ENCODE peak calls at places on chromosome 18, in four cellular contexts. One of them, this sample, is unnamed.

GRCh38 chr18:10523544-10523943 is 2.3 kb upstream of the NAPG start:
- DNase-seq in right cardiac atrium: no peak
- DNase-seq in small intestine: peak
- DNase-seq in neural progenitor cell: no peak
- DNase-seq in this sample: no peak

GRCh38 chr18:47931707-47932103 is 1.2 kb upstream of the SMAD2 start:
- DNase-seq in right cardiac atrium: no peak
- DNase-seq in small intestine: peak
- DNase-seq in neural progenitor cell: peak
- DNase-seq in this sample: no peak

GRCh38 chr18:79900610-79901570 is 50.6 kb downstream of the SLC66A2 start:
- DNase-seq in neural progenitor cell: no peak
- DNase-seq in small intestine: no peak
- DNase-seq in right cardiac atrium: peak
- DNase-seq in this sample: no peak

GRCh38 chr18:50622865-50623393 is 63.0 kb downstream of the MAPK4 start:
- DNase-seq in right cardiac atrium: no peak
- DNase-seq in neural progenitor cell: no peak
- DNase-seq in small intestine: no peak
- DNase-seq in this sample: no peak

GRCh38 chr18:21000667-21001066 is 110.9 kb downstream of the ROCK1 start:
- DNase-seq in small intestine: no peak
- DNase-seq in neural progenitor cell: no peak
- DNase-seq in right cardiac atrium: no peak
- DNase-seq in this sample: no peak

GRCh38 chr18:50080932-50081560 is 113.9 kb downstream of the MYO5B start:
- DNase-seq in small intestine: no peak
- DNase-seq in right cardiac atrium: no peak
- DNase-seq in neural progenitor cell: no peak
- DNase-seq in this sample: no peak

GRCh38 chr18:40347261-40347660 is 1607.8 kb upstream of the PIK3C3 start:
- DNase-seq in small intestine: no peak
- DNase-seq in right cardiac atrium: no peak
- DNase-seq in neural progenitor cell: no peak
- DNase-seq in this sample: no peak

GRCh38 chr18:48835745-48836191 is 115.0 kb downstream of the SMAD7 start:
- DNase-seq in neural progenitor cell: no peak
- DNase-seq in small intestine: no peak
- DNase-seq in right cardiac atrium: peak
- DNase-seq in this sample: peak

GRCh38 chr18:43108882-43109281 is 6.6 kb downstream of the RIT2 start:
- DNase-seq in right cardiac atrium: no peak
- DNase-seq in small intestine: no peak
- DNase-seq in neural progenitor cell: no peak
- DNase-seq in this sample: no peak

GRCh38 chr18:79544386-79544963 is 135.1 kb upstream of the CTDP1 start:
- DNase-seq in small intestine: no peak
- DNase-seq in neural progenitor cell: no peak
- DNase-seq in right cardiac atrium: peak
- DNase-seq in this sample: peak

GRCh38 chr18:52499018-52499417 is 159.0 kb downstream of the DCC start:
- DNase-seq in small intestine: peak
- DNase-seq in right cardiac atrium: no peak
- DNase-seq in neural progenitor cell: no peak
- DNase-seq in this sample: no peak

GRCh38 chr18:50454379-50455005 is 79.6 kb downstream of the SKA1 start:
- DNase-seq in right cardiac atrium: no peak
- DNase-seq in small intestine: no peak
- DNase-seq in neural progenitor cell: peak
- DNase-seq in this sample: no peak

GRCh38 chr18:48946329-48946835 is 4.4 kb downstream of the SMAD7 start:
- DNase-seq in small intestine: no peak
- DNase-seq in neural progenitor cell: no peak
- DNase-seq in right cardiac atrium: peak
- DNase-seq in this sample: no peak

GRCh38 chr18:47492691-47493090 is 241.2 kb upstream of the SKOR2 start:
- DNase-seq in right cardiac atrium: no peak
- DNase-seq in small intestine: no peak
- DNase-seq in neural progenitor cell: no peak
- DNase-seq in this sample: no peak

GRCh38 chr18:10834128-10834815 is 308.4 kb downstream of the NAPG start:
- DNase-seq in right cardiac atrium: no peak
- DNase-seq in neural progenitor cell: no peak
- DNase-seq in small intestine: no peak
- DNase-seq in this sample: no peak

GRCh38 chr18:76955529-76956170 is 133.3 kb downstream of the ZNF236 start:
- DNase-seq in right cardiac atrium: no peak
- DNase-seq in small intestine: peak
- DNase-seq in neural progenitor cell: no peak
- DNase-seq in this sample: peak

GRCh38 chr18:2917255-2918047 is 70.6 kb downstream of the EMILIN2 start:
- DNase-seq in small intestine: no peak
- DNase-seq in neural progenitor cell: peak
- DNase-seq in right cardiac atrium: no peak
- DNase-seq in this sample: no peak

GRCh38 chr18:6055711-6056110 is 160.4 kb upstream of the TMEM200C start:
- DNase-seq in right cardiac atrium: no peak
- DNase-seq in small intestine: no peak
- DNase-seq in neural progenitor cell: no peak
- DNase-seq in this sample: no peak

GRCh38 chr18:48948112-48949050 is 2.4 kb downstream of the SMAD7 start:
- DNase-seq in small intestine: no peak
- DNase-seq in right cardiac atrium: peak
- DNase-seq in neural progenitor cell: peak
- DNase-seq in this sample: peak

GRCh38 chr18:5841518-5841917 is 53.8 kb downstream of the TMEM200C start:
- DNase-seq in right cardiac atrium: no peak
- DNase-seq in neural progenitor cell: no peak
- DNase-seq in small intestine: peak
- DNase-seq in this sample: no peak

GRCh38 chr18:69757733-69758132 is 189.9 kb downstream of the CD226 start:
- DNase-seq in right cardiac atrium: no peak
- DNase-seq in small intestine: no peak
- DNase-seq in neural progenitor cell: peak
- DNase-seq in this sample: no peak

GRCh38 chr18:62525611-62526010 is 2.8 kb downstream of the ZCCHC2 start:
- DNase-seq in neural progenitor cell: no peak
- DNase-seq in small intestine: peak
- DNase-seq in right cardiac atrium: no peak
- DNase-seq in this sample: no peak
- H3K27ac ChIP-seq in neural progenitor cell: no peak
- H3K27ac ChIP-seq in small intestine: peak
- H3K27ac ChIP-seq in right cardiac atrium: peak
- H3K27ac ChIP-seq in this sample: peak

GRCh38 chr18:67483237-67483636 is 33.3 kb downstream of the DSEL start:
- DNase-seq in neural progenitor cell: peak
- DNase-seq in small intestine: no peak
- DNase-seq in right cardiac atrium: no peak
- DNase-seq in this sample: no peak

GRCh38 chr18:67486534-67486933 is 30.0 kb downstream of the DSEL start:
- DNase-seq in neural progenitor cell: no peak
- DNase-seq in right cardiac atrium: no peak
- DNase-seq in small intestine: no peak
- DNase-seq in this sample: no peak

GRCh38 chr18:67483952-67484351 is 32.6 kb downstream of the DSEL start:
- DNase-seq in right cardiac atrium: no peak
- DNase-seq in neural progenitor cell: no peak
- DNase-seq in small intestine: no peak
- DNase-seq in this sample: no peak

GRCh38 chr18:67485655-67486054 is 30.9 kb downstream of the DSEL start:
- DNase-seq in right cardiac atrium: no peak
- DNase-seq in neural progenitor cell: no peak
- DNase-seq in small intestine: no peak
- DNase-seq in this sample: no peak

DNA sequence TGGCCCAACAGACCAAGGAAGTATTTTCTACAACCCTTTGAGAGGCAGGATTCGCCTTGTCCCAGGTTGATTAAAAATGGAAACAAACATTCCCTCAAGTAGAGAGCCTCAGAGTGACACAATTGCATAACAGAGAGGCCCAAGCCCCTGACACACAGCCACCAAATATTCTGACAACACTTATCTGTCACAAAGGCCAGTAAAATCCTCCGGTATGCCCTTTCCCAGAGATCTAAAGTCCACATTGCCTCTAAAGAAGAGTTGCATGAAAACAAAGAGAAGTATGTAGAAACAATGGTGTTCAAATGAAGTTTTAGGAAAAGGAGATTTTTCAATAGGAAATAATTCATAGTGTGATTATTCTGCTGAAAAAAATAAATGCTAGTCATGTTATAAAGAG is 32.1 kb downstream of the DSEL start:
- DNase-seq in right cardiac atrium: no peak
- DNase-seq in neural progenitor cell: no peak
- DNase-seq in small intestine: no peak
- DNase-seq in this sample: no peak
- H3K4me3 ChIP-seq in right cardiac atrium: no peak
- H3K4me3 ChIP-seq in neural progenitor cell: no peak
- H3K4me3 ChIP-seq in small intestine: no peak
- H3K4me3 ChIP-seq in this sample: no peak

GRCh38 chr18:45566025-45566740 is 49.1 kb upstream of the SLC14A2 start:
- DNase-seq in right cardiac atrium: peak
- DNase-seq in small intestine: no peak
- DNase-seq in neural progenitor cell: no peak
- DNase-seq in this sample: no peak
- H3K27ac ChIP-seq in right cardiac atrium: peak
- H3K27ac ChIP-seq in small intestine: peak
- H3K27ac ChIP-seq in neural progenitor cell: no peak
- H3K27ac ChIP-seq in this sample: peak

GRCh38 chr18:55353391-55353790 is 234.6 kb downstream of the TCF4 start:
- DNase-seq in right cardiac atrium: no peak
- DNase-seq in small intestine: no peak
- DNase-seq in neural progenitor cell: no peak
- DNase-seq in this sample: no peak
- H3K4me3 ChIP-seq in right cardiac atrium: no peak
- H3K4me3 ChIP-seq in small intestine: no peak
- H3K4me3 ChIP-seq in neural progenitor cell: no peak
- H3K4me3 ChIP-seq in this sample: no peak

DNA sequence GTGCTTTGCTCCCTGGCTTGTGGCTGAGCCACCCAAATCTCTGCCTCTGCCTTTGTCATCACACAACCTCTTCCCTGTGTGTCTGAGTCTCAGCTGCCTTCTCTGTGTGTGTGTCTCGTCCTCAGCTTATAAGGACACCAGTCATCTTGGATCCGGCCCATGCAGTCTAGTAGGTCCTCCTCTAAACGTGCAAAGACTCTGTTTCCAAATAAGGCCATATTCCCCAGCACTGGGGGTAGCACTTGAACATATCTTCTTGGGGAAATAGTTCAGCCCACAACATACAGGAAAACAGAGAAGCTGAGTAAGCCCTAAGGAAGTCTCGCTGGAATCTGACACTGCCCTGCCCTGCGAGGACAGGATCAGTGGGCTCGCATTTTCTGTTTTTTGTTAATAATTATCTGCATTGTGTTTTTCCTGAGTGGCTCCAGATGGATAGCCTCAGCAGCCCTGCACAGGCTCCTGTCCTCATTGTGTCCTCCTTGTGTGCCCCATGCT is 42.1 kb downstream of the MTCL1 start:
- DNase-seq in small intestine: no peak
- DNase-seq in neural progenitor cell: no peak
- DNase-seq in right cardiac atrium: no peak
- DNase-seq in this sample: no peak
- H3K27ac ChIP-seq in small intestine: peak
- H3K27ac ChIP-seq in neural progenitor cell: no peak
- H3K27ac ChIP-seq in right cardiac atrium: no peak
- H3K27ac ChIP-seq in this sample: no peak

GRCh38 chr18:32274307-32274706 is 84.5 kb downstream of the MEP1B start:
- DNase-seq in neural progenitor cell: no peak
- DNase-seq in right cardiac atrium: no peak
- DNase-seq in small intestine: no peak
- DNase-seq in this sample: no peak
- H3K4me3 ChIP-seq in neural progenitor cell: no peak
- H3K4me3 ChIP-seq in right cardiac atrium: no peak
- H3K4me3 ChIP-seq in small intestine: no peak
- H3K4me3 ChIP-seq in this sample: no peak

DNA sequence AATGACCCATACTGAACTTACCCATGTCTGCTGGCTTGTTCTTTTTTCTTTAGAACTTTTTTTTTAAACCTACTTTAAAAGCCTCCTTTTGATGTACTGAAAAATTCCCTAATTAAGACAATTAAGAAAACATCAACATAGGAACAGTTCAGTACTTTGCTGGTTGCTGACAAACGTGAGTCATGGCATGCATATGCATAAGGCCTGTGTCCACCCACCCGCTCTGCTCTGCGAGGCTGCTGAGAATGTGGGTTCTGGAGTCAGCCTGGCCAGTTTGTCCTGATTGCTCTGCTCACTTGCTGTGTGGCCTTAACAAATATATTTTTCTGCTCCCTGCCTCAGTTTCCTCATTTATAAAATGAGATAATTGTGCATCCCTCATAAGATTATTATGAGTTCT is 27.3 kb downstream of the LAMA3 start:
- DNase-seq in right cardiac atrium: no peak
- DNase-seq in neural progenitor cell: no peak
- DNase-seq in small intestine: no peak
- DNase-seq in this sample: no peak
- H3K27ac ChIP-seq in right cardiac atrium: no peak
- H3K27ac ChIP-seq in neural progenitor cell: no peak
- H3K27ac ChIP-seq in small intestine: no peak
- H3K27ac ChIP-seq in this sample: no peak

GRCh38 chr18:60020107-60020925 is 120.5 kb downstream of the PMAIP1 start:
- DNase-seq in neural progenitor cell: peak
- DNase-seq in small intestine: no peak
- DNase-seq in right cardiac atrium: no peak
- DNase-seq in this sample: no peak
- H3K4me3 ChIP-seq in neural progenitor cell: no peak
- H3K4me3 ChIP-seq in small intestine: no peak
- H3K4me3 ChIP-seq in right cardiac atrium: no peak
- H3K4me3 ChIP-seq in this sample: no peak

DNA sequence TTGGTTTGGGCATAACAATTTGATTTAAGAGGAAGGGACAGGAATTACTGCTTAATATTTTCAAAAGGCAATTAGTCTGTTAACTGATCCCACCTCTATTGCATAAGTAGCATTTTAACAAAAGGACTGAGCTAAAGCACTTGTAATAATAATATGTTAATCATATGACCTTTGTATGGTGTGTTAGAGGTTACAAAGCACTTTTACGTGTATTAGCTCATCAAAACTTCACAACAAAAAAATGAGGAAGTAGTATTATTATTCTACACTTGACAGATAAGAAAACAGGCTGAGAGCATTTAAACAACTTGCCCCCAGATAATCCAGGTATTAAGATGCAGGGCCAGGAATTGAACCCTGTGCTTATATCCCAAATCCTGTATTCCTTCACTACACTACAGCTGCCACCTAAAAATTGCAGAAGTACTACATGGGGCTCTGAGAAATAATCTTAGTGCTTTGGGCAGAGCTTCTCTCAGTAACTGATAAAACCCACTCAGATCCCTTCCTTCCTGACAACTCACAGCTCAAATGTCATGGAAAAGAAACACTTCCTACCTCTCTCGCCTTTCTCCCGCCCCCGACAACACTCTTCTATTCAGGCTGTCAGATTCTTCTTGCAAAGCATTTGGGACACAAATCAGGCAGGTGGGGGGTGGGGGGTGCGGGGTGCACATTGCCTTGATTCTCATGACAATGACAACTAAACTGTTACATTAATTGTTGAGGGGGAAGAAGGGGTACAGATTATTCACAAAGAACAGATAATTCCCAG is 20.8 kb upstream of the KCTD1 start:
- DNase-seq in right cardiac atrium: no peak
- DNase-seq in neural progenitor cell: no peak
- DNase-seq in small intestine: peak
- DNase-seq in this sample: no peak
- H3K27ac ChIP-seq in right cardiac atrium: no peak
- H3K27ac ChIP-seq in neural progenitor cell: no peak
- H3K27ac ChIP-seq in small intestine: no peak
- H3K27ac ChIP-seq in this sample: no peak

This sample was measured in lower lobe of right lung.